ENCODE peak calls at places on chromosomes 7 and 10, in nine cellular contexts. L is cardiac muscle cell; A is tibial artery; E is MM.1S; O is OCI-LY7; B is effector memory CD4-positive, alpha-beta T cell; X is psoas muscle; I is neuronal stem cell; Z is adrenal gland. J is an unnamed sample. For H3K36me3, the result is how much of the 10 kb centered on the place peaks cover.

GRCh38 chr7:48337012-48337621 is 165.9 kb downstream of the ABCA13 start:
- DNase-seq in E (no peak), I (peak), A (no peak), L (peak), B (no peak), X (no peak), Z (no peak), O (peak), J (no peak)

GRCh38 chr7:108012499-108013430 is 9.8 kb upstream of the LAMB1 start:
- DNase-seq in B (no peak), Z (no peak), I (no peak), X (no peak), A (no peak), O (no peak), L (peak), E (peak), J (no peak)

GRCh38 chr7:113698556-113699220 is 220.1 kb downstream of the PPP1R3A start:
- DNase-seq in L (peak), O (peak), I (peak), Z (no peak), E (peak), A (no peak), X (no peak), B (no peak), J (peak)

GRCh38 chr7:1810521-1810920 is 140.4 kb downstream of the ELFN1 start:
- DNase-seq in L (no peak), I (no peak), Z (no peak), E (no peak), A (peak), O (no peak), X (peak), B (no peak), J (no peak)

GRCh38 chr10:108852211-108852610 is 1071.1 kb downstream of the XPNPEP1 start:
- DNase-seq in Z (no peak), E (peak), B (no peak), I (no peak), X (no peak), O (no peak), L (no peak), A (no peak), J (no peak)

GRCh38 chr7:135905355-135905754 is 71.8 kb downstream of the MTPN start:
- DNase-seq in I (no peak), X (no peak), B (no peak), E (no peak), Z (no peak), O (no peak), A (no peak), L (no peak), J (peak)

GRCh38 chr7:17558135-17558534 is 259.7 kb downstream of the AHR start:
- DNase-seq in Z (no peak), A (no peak), E (no peak), I (no peak), X (no peak), B (no peak), L (no peak), O (no peak), J (no peak)

GRCh38 chr7:96311967-96312366 is 9.9 kb downstream of the SLC25A13 start:
- DNase-seq in X (peak), A (no peak), B (no peak), O (no peak), I (no peak), L (peak), E (no peak), Z (no peak), J (no peak)

DNA sequence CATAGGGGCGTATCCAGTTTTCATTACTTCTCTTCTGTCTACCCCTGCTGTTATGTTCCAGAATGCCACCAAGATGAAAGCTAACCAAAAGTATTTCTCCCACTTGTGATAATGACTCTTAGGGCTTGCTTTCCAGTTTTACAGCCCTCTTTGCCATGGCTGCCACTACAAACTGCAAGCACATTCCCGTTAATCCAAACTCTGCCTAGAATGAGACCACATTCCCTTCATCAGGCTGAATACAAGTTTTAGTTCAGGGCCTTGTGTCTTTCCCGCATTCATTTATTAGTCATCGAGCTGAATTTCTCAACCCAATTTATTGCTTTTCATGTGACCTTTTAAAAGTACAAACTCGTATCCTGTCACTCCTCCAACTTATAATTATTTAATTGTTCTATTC is 23.5 kb upstream of the CD36 start:
- DNase-seq in X (no peak), L (peak), A (no peak), Z (no peak), O (no peak), I (no peak), B (no peak), E (no peak), J (no peak)
- H3K4me3 ChIP-seq in X (peak), L (no peak), A (no peak), Z (no peak), O (no peak), I (no peak), B (no peak), E (no peak), J (no peak)

GRCh38 chr7:22842383-22842903 is 19.8 kb upstream of the TOMM7 start:
- DNase-seq in E (no peak), O (no peak), L (no peak), B (no peak), I (no peak), Z (no peak), A (no peak), X (no peak), J (peak)

GRCh38 chr7:22845221-22845844 is 22.7 kb upstream of the TOMM7 start:
- DNase-seq in A (no peak), E (no peak), B (no peak), I (no peak), L (no peak), Z (no peak), X (no peak), O (no peak), J (no peak)

GRCh38 chr7:22843681-22844309 is 21.1 kb upstream of the TOMM7 start:
- DNase-seq in L (no peak), A (no peak), X (no peak), B (no peak), I (peak), Z (no peak), E (no peak), O (no peak), J (no peak)

GRCh38 chr7:22841954-22842353 is 19.3 kb upstream of the TOMM7 start:
- DNase-seq in B (no peak), X (peak), L (no peak), A (peak), O (no peak), E (no peak), I (no peak), Z (no peak), J (peak)

GRCh38 chr7:22842973-22843372 is 20.3 kb upstream of the TOMM7 start:
- DNase-seq in B (no peak), O (no peak), L (no peak), X (no peak), E (no peak), I (no peak), Z (no peak), A (no peak), J (no peak)
- H3K27ac ChIP-seq in B (no peak), O (no peak), L (no peak), X (peak), E (no peak), I (no peak), Z (no peak), A (no peak), J (no peak)

DNA sequence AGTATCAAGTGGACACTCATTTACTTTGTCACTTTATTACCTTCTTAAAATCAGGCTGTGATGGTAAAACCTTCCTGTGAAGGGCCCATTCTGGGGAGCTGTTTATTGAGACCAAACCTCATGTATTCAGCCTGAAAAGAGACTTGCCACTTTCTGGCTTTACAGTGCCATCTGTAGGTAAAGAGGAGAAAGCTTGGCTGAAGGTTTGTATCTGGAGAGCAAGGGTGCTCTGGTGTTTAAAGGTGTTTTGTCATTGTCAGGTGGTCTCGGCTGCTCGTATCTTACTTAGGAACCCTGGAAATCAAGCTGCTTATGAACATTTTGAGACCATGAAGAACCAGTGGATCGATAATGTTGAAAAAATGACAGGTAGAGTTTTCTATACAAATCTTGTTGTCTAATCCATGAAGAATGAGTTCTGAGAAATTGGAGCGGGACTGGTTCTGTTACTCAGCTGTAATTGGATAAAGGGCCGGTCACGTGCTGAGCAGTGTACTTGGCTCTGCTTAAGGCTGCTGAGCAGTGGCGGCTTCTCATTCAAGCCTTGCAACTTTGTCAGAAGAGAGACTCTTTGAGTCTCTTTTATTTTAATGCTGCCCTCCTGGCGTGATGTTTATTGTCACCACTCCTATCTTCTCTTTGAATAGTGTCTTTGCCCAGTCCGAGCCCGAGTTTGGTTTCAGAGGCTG is 46.9 kb downstream of the AP3M1 start:
- DNase-seq in B (no peak), E (peak), A (no peak), X (no peak), O (peak), L (no peak), Z (no peak), I (no peak), J (no peak)
- H3K36me3 ChIP-seq in B (half or more), E (under half), A (half or more), X (half or more), O (half or more), L (half or more), Z (half or more), I (half or more), J (half or more)

GRCh38 chr10:43304079-43304686 is 37.3 kb upstream of the RASGEF1A start:
- DNase-seq in E (no peak), I (no peak), A (no peak), X (no peak), Z (no peak), L (no peak), O (no peak), B (no peak), J (no peak)
- H3K4me3 ChIP-seq in E (peak), I (peak), A (peak), X (peak), Z (peak), L (peak), O (no peak), B (peak), J (peak)

GRCh38 chr7:116227678-116228239 is 17.4 kb downstream of the TES start:
- DNase-seq in Z (no peak), X (no peak), I (no peak), L (no peak), A (no peak), O (no peak), B (no peak), E (no peak), J (no peak)
- H3K27ac ChIP-seq in Z (no peak), X (no peak), I (no peak), L (no peak), A (peak), O (no peak), B (no peak), E (no peak), J (no peak)

GRCh38 chr7:2826806-2827205 is 17.3 kb downstream of the GNA12 start:
- DNase-seq in A (no peak), E (no peak), B (no peak), Z (no peak), X (no peak), L (no peak), O (no peak), I (no peak), J (no peak)

GRCh38 chr7:2825595-2826227 is 18.4 kb downstream of the GNA12 start:
- DNase-seq in E (no peak), L (no peak), I (no peak), B (no peak), A (no peak), Z (no peak), O (no peak), X (no peak), J (no peak)

GRCh38 chr7:2824026-2824677 is 20.0 kb downstream of the GNA12 start:
- DNase-seq in B (no peak), E (no peak), I (no peak), X (no peak), L (no peak), A (no peak), O (no peak), Z (no peak), J (no peak)

GRCh38 chr7:2823124-2823523 is 21.0 kb downstream of the GNA12 start:
- DNase-seq in Z (no peak), O (no peak), L (peak), B (no peak), X (no peak), A (no peak), E (no peak), I (no peak), J (no peak)

DNA sequence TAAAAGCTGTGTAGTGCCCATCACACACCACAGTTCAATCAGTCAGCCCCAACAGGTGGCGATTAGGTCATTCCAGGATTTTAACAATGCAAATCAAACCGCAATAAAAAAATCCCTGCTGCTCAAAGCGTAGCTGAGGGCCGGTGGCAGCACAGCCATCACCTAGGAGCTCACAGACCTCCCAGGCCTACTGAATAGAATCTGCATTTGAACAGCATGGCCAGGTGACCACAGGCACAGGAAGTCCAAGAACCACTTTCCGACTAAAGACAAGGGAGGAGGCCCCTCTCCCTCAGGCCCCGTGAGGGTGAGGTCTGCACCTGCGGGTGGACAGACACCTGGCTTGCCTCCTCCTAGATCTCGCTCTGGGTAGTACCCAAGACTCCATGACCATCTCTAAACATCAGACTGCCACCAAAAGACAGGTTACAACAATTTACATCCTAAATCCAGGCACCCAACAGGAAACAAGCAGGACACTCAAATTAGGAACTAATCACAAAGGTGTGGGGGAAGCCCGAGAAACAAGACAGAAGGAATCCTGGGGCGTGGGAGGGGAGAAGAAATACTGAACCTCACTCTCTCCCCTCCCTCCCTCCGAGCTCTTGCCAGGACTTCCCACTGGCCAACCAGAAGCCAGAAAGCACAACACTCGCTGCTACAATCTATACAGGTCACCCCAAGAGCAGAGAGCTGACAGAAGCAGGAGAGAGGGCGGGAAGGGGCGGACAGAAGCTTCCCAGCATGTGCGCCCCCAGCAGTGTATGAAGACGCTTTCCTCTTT is 19.2 kb downstream of the GNA12 start:
- DNase-seq in Z (no peak), I (no peak), B (no peak), X (no peak), L (no peak), O (peak), E (peak), A (no peak), J (no peak)
- H3K36me3 ChIP-seq in Z (under half), I (under half), B (under half), X (under half), L (under half), O (under half), E (under half), A (under half), J (under half)

GRCh38 chr7:82945480-82945879 is 217.2 kb downstream of the PCLO start:
- DNase-seq in A (no peak), E (no peak), B (no peak), X (no peak), O (no peak), Z (no peak), I (no peak), L (no peak), J (no peak)
- H3K4me3 ChIP-seq in A (no peak), E (no peak), B (no peak), X (no peak), O (no peak), Z (no peak), I (no peak), L (no peak), J (no peak)

DNA sequence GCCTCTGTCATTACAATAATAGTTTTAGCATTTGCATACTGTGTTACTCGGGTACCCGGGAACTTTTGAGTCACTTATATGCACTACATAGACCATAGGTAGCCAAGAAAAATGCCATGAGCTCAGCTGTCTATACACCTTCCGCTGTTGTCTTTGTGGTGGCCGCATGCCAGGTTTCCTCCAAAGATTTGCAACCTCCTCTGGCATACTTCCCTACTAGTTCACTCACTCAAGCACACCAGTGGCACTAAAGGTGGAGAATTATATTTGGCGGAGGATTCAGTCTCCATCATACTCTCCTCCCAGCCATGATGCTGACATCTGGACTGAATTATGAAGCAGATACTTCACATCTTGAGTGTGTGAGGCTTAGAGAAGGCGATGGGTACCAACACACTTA is 35.6 kb upstream of the GRB10 start:
- DNase-seq in I (no peak), A (peak), X (no peak), E (no peak), Z (no peak), B (no peak), O (no peak), L (no peak), J (no peak)
- H3K27ac ChIP-seq in I (no peak), A (no peak), X (no peak), E (no peak), Z (no peak), B (no peak), O (no peak), L (no peak), J (no peak)

GRCh38 chr7:152178405-152179058 is 153.1 kb downstream of the GALNT11 start:
- DNase-seq in L (no peak), Z (no peak), B (no peak), A (no peak), I (no peak), O (no peak), X (no peak), E (no peak), J (no peak)

GRCh38 chr7:152180587-152180986 is 155.1 kb downstream of the GALNT11 start:
- DNase-seq in L (no peak), A (no peak), X (no peak), B (no peak), Z (no peak), I (no peak), E (no peak), O (no peak), J (peak)

GRCh38 chr7:152176797-152177196 is 151.3 kb downstream of the GALNT11 start:
- DNase-seq in B (no peak), O (no peak), X (no peak), Z (no peak), E (no peak), I (no peak), L (no peak), A (no peak), J (no peak)

GRCh38 chr7:152180048-152180447 is 154.6 kb downstream of the GALNT11 start:
- DNase-seq in O (no peak), X (no peak), L (no peak), B (no peak), A (no peak), I (no peak), Z (no peak), E (no peak), J (no peak)

GRCh38 chr7:152177696-152178404 is 152.4 kb downstream of the GALNT11 start:
- DNase-seq in Z (no peak), A (no peak), O (no peak), L (no peak), E (no peak), X (no peak), I (no peak), B (no peak), J (no peak)
- H3K36me3 ChIP-seq in Z (half or more), A (half or more), O (half or more), L (half or more), E (under half), X (half or more), I (half or more), B (half or more), J (half or more)